ENCODE peak calls at places on chromosome 2, in seven cellular contexts. E, Y, K, D, R, V and L are unnamed samples.

GRCh38 chr2:5520352-5520996 is 171.7 kb upstream of the SOX11 start:
- DNase-seq in E (no peak), Y (no peak), K (no peak), D (no peak), R (peak; percentile 32), V (no peak), L (no peak)

GRCh38 chr2:3456125-3456524 is 63.2 kb downstream of the ADI1 start:
- DNase-seq in E (no peak), Y (no peak), K (no peak), D (no peak), R (no peak), V (no peak), L (no peak)

GRCh38 chr2:134379293-134379692 is 125.4 kb downstream of the MGAT5 start:
- DNase-seq in E (no peak), Y (no peak), K (no peak), D (no peak), R (no peak), V (no peak), L (peak; percentile 33)

GRCh38 chr2:159083601-159084000 is 115.2 kb downstream of the TANC1 start:
- DNase-seq in E (no peak), Y (no peak), K (no peak), D (no peak), R (no peak), V (no peak), L (peak; percentile 56)

GRCh38 chr2:167537743-167538142 is 649.5 kb downstream of the XIRP2 start:
- DNase-seq in E (no peak), Y (no peak), K (no peak), D (no peak), R (no peak), V (no peak), L (no peak)

GRCh38 chr2:12192762-12193161 is 446.3 kb downstream of the LPIN1 start:
- DNase-seq in E (no peak), Y (no peak), K (no peak), D (no peak), R (no peak), V (no peak), L (peak; percentile 22)

GRCh38 chr2:95281786-95282185 is 7.5 kb downstream of the PROM2 start:
- DNase-seq in E (no peak), Y (no peak), K (no peak), D (no peak), R (no peak), V (no peak), L (no peak)

GRCh38 chr2:16400127-16400623 is 265.5 kb downstream of the CYRIA start:
- DNase-seq in E (peak; percentile 8), Y (no peak), K (no peak), D (no peak), R (peak; percentile 51), V (no peak), L (no peak)

GRCh38 chr2:33312389-33312788 is 164.1 kb upstream of the RASGRP3 start:
- DNase-seq in E (no peak), Y (no peak), K (no peak), D (no peak), R (no peak), V (no peak), L (no peak)

GRCh38 chr2:176637497-176638166 is 368.4 kb downstream of the MTX2 start:
- DNase-seq in E (peak; percentile 17), Y (no peak), K (peak; percentile 86), D (peak; percentile 29), R (peak; percentile 36), V (no peak), L (peak; percentile 25)

GRCh38 chr2:38907242-38907641 is 17.6 kb downstream of the ARHGEF33 start:
- DNase-seq in E (no peak), Y (no peak), K (no peak), D (no peak), R (no peak), V (no peak), L (no peak)

GRCh38 chr2:143901185-143901842 is 618.6 kb downstream of the ZEB2 start:
- DNase-seq in E (peak; percentile 34), Y (peak; percentile 66), K (no peak), D (no peak), R (no peak), V (no peak), L (peak; percentile 85)

GRCh38 chr2:50953021-50953420 is 78.9 kb downstream of the NRXN1 start:
- DNase-seq in E (no peak), Y (no peak), K (no peak), D (no peak), R (no peak), V (no peak), L (peak; percentile 95)

GRCh38 chr2:191329841-191330240 is 84.6 kb downstream of the MYO1B start:
- DNase-seq in E (no peak), Y (no peak), K (no peak), D (no peak), R (no peak), V (no peak), L (no peak)

GRCh38 chr2:157179706-157180105 is 77.8 kb upstream of the GALNT5 start:
- DNase-seq in E (no peak), Y (no peak), K (no peak), D (no peak), R (no peak), V (no peak), L (no peak)

GRCh38 chr2:200905618-200906296 is 16.6 kb downstream of the NIF3L1 start:
- DNase-seq in E (peak; percentile 70), Y (peak; percentile 24), K (peak; percentile 51), D (peak; percentile 56), R (peak; percentile 69), V (peak; percentile 13), L (peak; percentile 82)

GRCh38 chr2:12089496-12089895 is 343.1 kb downstream of the LPIN1 start:
- DNase-seq in E (no peak), Y (no peak), K (no peak), D (no peak), R (no peak), V (no peak), L (no peak)

GRCh38 chr2:26477911-26478253 is at the start of gene OTOF:
- DNase-seq in E (no peak), Y (peak; percentile 33), K (peak; percentile 29), D (peak; percentile 14), R (peak; percentile 57), V (no peak), L (peak; percentile 69)

GRCh38 chr2:54497738-54498680 is 41.9 kb downstream of the SPTBN1 start:
- DNase-seq in E (peak; percentile 33), Y (no peak), K (no peak), D (no peak), R (no peak), V (no peak), L (peak; percentile 60)

GRCh38 chr2:165952085-165952484 is 1.5 kb downstream of the TTC21B start:
- DNase-seq in E (no peak), Y (no peak), K (no peak), D (no peak), R (no peak), V (no peak), L (no peak)
- H3K4me3 ChIP-seq in E (no peak overlapping the region), Y (no peak overlapping the region), K (no peak overlapping the region), D (no peak overlapping the region), R (peak overlapping the region; percentile 76), V (no peak overlapping the region), L (no peak overlapping the region)

DNA sequence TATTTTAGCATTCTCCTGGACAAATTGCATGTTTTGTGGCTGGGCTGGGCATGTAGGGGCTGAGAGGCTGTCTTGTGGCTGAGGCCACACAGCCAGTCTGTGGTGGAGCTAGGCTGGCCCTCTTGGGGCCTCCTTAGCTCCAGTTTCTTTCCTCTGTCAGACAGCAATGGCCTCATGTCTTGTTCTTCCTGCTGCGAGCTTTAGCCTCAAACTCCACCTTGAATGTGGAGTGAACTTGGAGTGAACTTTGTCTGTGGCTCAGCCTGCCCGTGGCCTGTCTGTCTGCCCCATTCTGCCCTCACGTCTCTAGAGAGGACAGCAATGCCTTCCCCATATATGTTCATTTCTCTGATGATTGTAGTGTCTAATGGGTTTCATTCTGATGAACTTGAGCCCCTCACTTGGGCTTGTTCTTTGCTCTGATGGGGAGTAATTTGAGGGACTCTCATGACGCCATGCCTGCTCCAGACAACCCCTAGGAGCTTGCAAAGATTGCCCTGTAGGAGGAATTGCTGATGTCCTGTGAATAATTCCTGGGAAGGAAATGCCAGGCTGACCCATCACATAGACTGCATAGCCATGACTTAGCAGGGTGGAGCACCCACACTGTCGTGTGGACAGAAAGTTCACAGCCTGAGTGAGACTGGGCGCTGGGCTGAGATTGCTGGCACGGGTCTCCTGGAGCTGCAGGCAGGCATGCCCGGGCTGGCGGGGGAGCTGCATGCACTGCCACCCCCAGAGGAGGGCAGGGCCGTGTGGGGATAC is 42.6 kb downstream of the ASAP2 start:
- DNase-seq in E (no peak), Y (no peak), K (no peak), D (no peak), R (no peak), V (no peak), L (peak; percentile 59)
- TF ChIP-seq CTCF in E (no peak), Y (no peak), K (no peak), D (no peak), R (no peak), V (no peak), L (peak; percentile 1)

DNA sequence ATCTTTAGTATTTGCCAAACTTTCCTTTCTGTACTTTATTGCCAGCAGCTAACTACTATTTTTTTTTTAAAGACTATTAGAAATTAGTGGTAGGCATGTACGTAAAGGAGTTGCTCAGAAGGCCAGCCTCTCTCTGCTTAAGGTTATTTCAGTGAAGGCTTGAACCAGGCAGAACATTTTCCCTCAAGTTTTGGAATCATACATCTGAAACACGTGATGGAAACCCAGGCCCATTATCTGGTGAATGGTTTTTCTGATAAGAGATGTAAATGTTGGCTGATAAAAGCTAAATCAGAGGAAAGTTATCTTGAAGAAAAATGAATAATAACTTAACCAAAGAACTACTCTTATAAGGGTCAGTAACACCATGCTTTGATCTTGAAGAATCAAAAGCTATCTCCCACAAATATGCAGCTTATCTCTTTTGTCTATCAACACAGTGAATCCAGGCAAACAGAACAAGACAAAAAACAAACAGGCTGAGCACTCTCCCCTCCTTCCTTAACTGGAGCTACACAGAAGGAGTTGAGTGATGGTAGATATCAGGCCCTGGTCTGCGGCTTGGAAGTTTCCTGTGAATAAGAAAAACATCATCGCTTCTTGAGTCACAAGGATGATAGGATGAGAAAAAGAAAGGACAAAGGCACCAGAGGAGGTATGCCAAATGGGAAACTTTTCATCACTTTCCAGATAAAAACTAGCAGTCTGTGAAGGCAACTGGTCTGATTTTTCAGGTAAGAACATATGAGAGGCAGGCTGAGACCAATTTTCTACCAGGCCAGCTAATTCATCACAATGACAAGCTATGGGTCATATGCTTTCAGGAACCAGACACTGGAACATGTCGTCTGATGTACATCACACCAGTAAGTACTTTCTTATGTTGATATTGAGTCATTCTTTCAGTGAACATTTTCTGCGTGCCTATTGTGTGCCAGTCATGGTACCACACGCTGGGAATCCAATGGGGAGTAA is 88.4 kb upstream of the STK17B start:
- DNase-seq in E (no peak), Y (no peak), K (no peak), D (no peak), R (no peak), V (no peak), L (peak; percentile 87)
- H3K4me3 ChIP-seq in E (no peak overlapping the region), Y (no peak overlapping the region), K (no peak overlapping the region), D (no peak overlapping the region), R (no peak overlapping the region), V (peak overlapping the region; percentile 16), L (no peak overlapping the region)

DNA sequence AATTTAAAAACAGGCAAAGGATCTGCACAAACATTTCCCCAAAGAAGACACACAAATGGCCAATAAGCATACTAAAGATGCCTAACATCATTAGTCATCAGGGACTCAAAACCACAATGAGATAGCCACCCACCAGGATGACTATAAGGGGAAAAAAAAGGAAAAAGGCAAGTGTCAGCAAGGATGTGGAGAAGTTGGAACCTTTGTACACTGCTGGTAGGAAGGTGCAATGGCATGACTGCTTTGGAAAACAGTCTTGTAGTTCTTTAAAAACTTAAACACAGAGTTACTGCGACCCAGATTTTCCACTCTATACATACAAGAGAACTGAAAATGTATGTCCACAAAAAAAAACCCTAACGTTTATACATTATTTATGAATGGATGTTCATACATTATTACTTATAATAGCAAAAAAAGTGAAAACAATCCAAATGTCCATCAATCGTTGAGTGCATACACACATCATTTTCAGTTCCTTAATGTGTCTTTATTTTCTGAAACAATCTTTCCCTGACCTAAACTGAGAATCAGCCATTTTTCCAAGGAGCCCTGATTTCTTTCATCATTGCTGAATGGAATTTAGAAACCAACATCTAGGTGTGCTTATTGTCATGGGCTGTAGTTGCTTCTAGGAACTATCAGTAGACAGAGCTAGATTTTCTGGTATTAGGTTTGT is 64.7 kb upstream of the TLK1 start:
- DNase-seq in E (no peak), Y (peak; percentile 60), K (no peak), D (no peak), R (no peak), V (no peak), L (peak; percentile 84)
- TF ChIP-seq CTCF in E (no peak), Y (peak; percentile 48), K (no peak), D (no peak), R (no peak), V (no peak), L (peak; percentile 39)